ENCODE peak calls at places on chromosomes 3 and 15, in six cellular contexts. One of them, this sample, is unnamed.

GRCh38 chr3:107928084-107928445 is 162.8 kb downstream of the CD47 start:
- DNase-seq in A549: peak
- DNase-seq in IMR-90: peak
- DNase-seq in HEK293T: peak
- DNase-seq in HepG2: no peak
- DNase-seq in K562: no peak
- DNase-seq in this sample: no peak

GRCh38 chr3:196942915-196943277 is 568 bp upstream of the NCBP2 start:
- DNase-seq in A549: no peak
- DNase-seq in IMR-90: no peak
- DNase-seq in HEK293T: no peak
- DNase-seq in HepG2: no peak
- DNase-seq in K562: peak
- DNase-seq in this sample: no peak

GRCh38 chr3:177777699-177778098 is 580.4 kb upstream of the TBL1XR1 start:
- DNase-seq in A549: peak
- DNase-seq in IMR-90: peak
- DNase-seq in HEK293T: peak
- DNase-seq in HepG2: peak
- DNase-seq in K562: peak
- DNase-seq in this sample: peak

GRCh38 chr3:89278305-89278704 is 170.9 kb downstream of the EPHA3 start:
- DNase-seq in A549: no peak
- DNase-seq in IMR-90: no peak
- DNase-seq in HEK293T: no peak
- DNase-seq in HepG2: peak
- DNase-seq in K562: no peak
- DNase-seq in this sample: no peak

GRCh38 chr3:125990253-125990970 is 21.4 kb downstream of the ROPN1B start:
- DNase-seq in A549: peak
- DNase-seq in IMR-90: peak
- DNase-seq in HEK293T: peak
- DNase-seq in HepG2: peak
- DNase-seq in K562: peak
- DNase-seq in this sample: peak

GRCh38 chr15:38683382-38684242 is 119.0 kb upstream of the RASGRP1 start:
- DNase-seq in A549: peak
- DNase-seq in IMR-90: peak
- DNase-seq in HEK293T: peak
- DNase-seq in HepG2: peak
- DNase-seq in K562: peak
- DNase-seq in this sample: no peak

GRCh38 chr3:59133350-59133749 is 83.5 kb upstream of the CFAP20DC start:
- DNase-seq in A549: no peak
- DNase-seq in IMR-90: peak
- DNase-seq in HEK293T: no peak
- DNase-seq in HepG2: no peak
- DNase-seq in K562: no peak
- DNase-seq in this sample: no peak

GRCh38 chr15:68342351-68342750 is 64.8 kb downstream of the FEM1B start:
- DNase-seq in A549: no peak
- DNase-seq in IMR-90: no peak
- DNase-seq in HEK293T: no peak
- DNase-seq in HepG2: no peak
- DNase-seq in K562: no peak
- DNase-seq in this sample: no peak

GRCh38 chr3:30871720-30872119 is 22.7 kb downstream of the GADL1 start:
- DNase-seq in A549: no peak
- DNase-seq in IMR-90: no peak
- DNase-seq in HEK293T: no peak
- DNase-seq in HepG2: no peak
- DNase-seq in K562: no peak
- DNase-seq in this sample: no peak

GRCh38 chr3:55198554-55198953 is 270.7 kb upstream of the LRTM1 start:
- DNase-seq in A549: no peak
- DNase-seq in IMR-90: peak
- DNase-seq in HEK293T: no peak
- DNase-seq in HepG2: no peak
- DNase-seq in K562: no peak
- DNase-seq in this sample: no peak

GRCh38 chr15:74958908-74959642 is 2.5 kb upstream of the RPP25 start:
- DNase-seq in A549: no peak
- DNase-seq in IMR-90: no peak
- DNase-seq in HEK293T: no peak
- DNase-seq in HepG2: no peak
- DNase-seq in K562: no peak
- DNase-seq in this sample: no peak

GRCh38 chr3:48194446-48195071 is 6.3 kb upstream of the CDC25A start:
- DNase-seq in A549: peak
- DNase-seq in IMR-90: peak
- DNase-seq in HEK293T: peak
- DNase-seq in HepG2: peak
- DNase-seq in K562: peak
- DNase-seq in this sample: peak

GRCh38 chr3:50256978-50257890 is 11.7 kb upstream of the SEMA3B start:
- DNase-seq in A549: peak
- DNase-seq in IMR-90: no peak
- DNase-seq in HEK293T: peak
- DNase-seq in HepG2: no peak
- DNase-seq in K562: peak
- DNase-seq in this sample: no peak

GRCh38 chr3:17686613-17687012 is 55.8 kb downstream of the TBC1D5 start:
- DNase-seq in A549: peak
- DNase-seq in IMR-90: no peak
- DNase-seq in HEK293T: no peak
- DNase-seq in HepG2: peak
- DNase-seq in K562: no peak
- DNase-seq in this sample: no peak

GRCh38 chr3:10395196-10395595 is 74.3 kb upstream of the SEC13 start:
- DNase-seq in A549: no peak
- DNase-seq in IMR-90: no peak
- DNase-seq in HEK293T: no peak
- DNase-seq in HepG2: no peak
- DNase-seq in K562: no peak
- DNase-seq in this sample: no peak

GRCh38 chr3:150970665-150971327 is 1.7 kb downstream of the CLRN1 start:
- DNase-seq in A549: peak
- DNase-seq in IMR-90: peak
- DNase-seq in HEK293T: no peak
- DNase-seq in HepG2: no peak
- DNase-seq in K562: no peak
- DNase-seq in this sample: no peak

GRCh38 chr15:85920926-85921325 is 126.2 kb upstream of the KLHL25 start:
- DNase-seq in A549: no peak
- DNase-seq in IMR-90: no peak
- DNase-seq in HEK293T: no peak
- DNase-seq in HepG2: no peak
- DNase-seq in K562: no peak
- DNase-seq in this sample: no peak

GRCh38 chr15:96343529-96344072 is 13.1 kb downstream of the NR2F2 start:
- DNase-seq in A549: no peak
- DNase-seq in IMR-90: no peak
- DNase-seq in HEK293T: no peak
- DNase-seq in HepG2: no peak
- DNase-seq in K562: no peak
- DNase-seq in this sample: no peak

GRCh38 chr3:184756151-184756681 is 44.4 kb upstream of the MAGEF1 start:
- DNase-seq in A549: no peak
- DNase-seq in IMR-90: no peak
- DNase-seq in HEK293T: no peak
- DNase-seq in HepG2: no peak
- DNase-seq in K562: no peak
- DNase-seq in this sample: no peak

DNA sequence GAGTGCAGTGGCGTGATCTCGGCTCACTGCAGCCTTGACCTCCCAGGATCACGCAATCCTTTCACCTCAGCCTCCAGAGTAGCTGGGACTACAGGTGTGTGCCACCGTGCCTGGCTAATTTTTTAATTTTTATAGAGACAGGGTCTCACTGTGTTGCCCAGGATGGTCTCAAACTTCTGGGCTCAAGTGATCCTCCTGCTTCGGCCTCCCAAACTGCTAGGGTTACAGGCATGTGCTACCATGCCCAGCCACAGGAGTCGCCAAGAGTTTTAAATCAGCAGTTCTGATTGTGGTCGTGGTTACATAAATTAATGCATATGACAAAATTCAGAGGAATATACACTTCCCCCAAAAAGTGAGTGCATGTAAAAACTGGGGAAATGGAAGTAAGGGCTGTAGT is 33.0 kb downstream of the MEGF11 start:
- DNase-seq in A549: no peak
- DNase-seq in IMR-90: no peak
- DNase-seq in HEK293T: no peak
- DNase-seq in HepG2: no peak
- DNase-seq in K562: no peak
- DNase-seq in this sample: no peak
- TF ChIP-seq BHLHE40 in A549: no peak
- TF ChIP-seq BHLHE40 in IMR-90: no peak
- TF ChIP-seq BHLHE40 in HEK293T: no peak
- TF ChIP-seq BHLHE40 in HepG2: no peak
- TF ChIP-seq BHLHE40 in K562: no peak
- TF ChIP-seq BHLHE40 in this sample: no peak

DNA sequence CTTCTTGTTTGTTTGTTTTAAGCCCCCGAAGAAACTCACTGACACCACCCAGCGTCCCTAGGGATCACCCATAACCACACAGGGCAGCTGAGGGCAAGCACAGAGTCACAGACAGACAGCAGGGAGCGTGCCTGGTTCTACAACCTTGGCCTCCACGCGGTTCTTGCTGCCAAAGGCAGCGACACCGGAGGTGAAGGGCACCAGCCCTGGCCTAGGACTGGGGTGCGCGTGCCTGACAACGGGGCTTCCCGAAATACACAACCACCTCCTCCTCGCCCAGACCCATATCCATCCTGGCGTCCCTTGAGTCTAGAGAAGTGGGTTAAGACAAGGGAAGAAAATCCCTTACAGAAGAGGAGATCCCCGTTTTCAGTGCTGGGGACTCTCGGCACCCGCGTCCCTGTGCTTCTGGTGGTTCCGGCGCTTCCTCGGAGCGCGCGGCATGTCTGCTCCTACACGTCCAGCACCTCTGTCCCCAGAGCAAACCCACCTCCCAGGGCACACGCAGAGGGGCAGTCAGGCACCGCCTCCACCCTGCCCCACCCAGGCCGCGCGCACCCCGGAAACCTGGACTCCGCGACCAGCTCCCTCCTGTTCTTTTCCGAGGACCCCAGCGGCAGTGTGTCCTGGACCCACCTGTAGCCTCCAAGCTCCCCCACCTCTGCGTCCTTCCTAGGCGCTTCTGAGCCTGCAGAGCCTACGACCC is 911 bp downstream of the RFTN1 start:
- DNase-seq in A549: no peak
- DNase-seq in IMR-90: no peak
- DNase-seq in HEK293T: no peak
- DNase-seq in HepG2: no peak
- DNase-seq in K562: no peak
- DNase-seq in this sample: no peak
- TF ChIP-seq BHLHE40 in A549: no peak
- TF ChIP-seq BHLHE40 in IMR-90: peak
- TF ChIP-seq BHLHE40 in HEK293T: no peak
- TF ChIP-seq BHLHE40 in HepG2: no peak
- TF ChIP-seq BHLHE40 in K562: no peak
- TF ChIP-seq BHLHE40 in this sample: peak

GRCh38 chr15:42057744-42058646 is 36.4 kb downstream of the PLA2G4D start:
- DNase-seq in A549: no peak
- DNase-seq in IMR-90: no peak
- DNase-seq in HEK293T: no peak
- DNase-seq in HepG2: no peak
- DNase-seq in K562: no peak
- DNase-seq in this sample: no peak

GRCh38 chr15:42058791-42059190 is 35.6 kb downstream of the PLA2G4D start:
- DNase-seq in A549: no peak
- DNase-seq in IMR-90: no peak
- DNase-seq in HEK293T: no peak
- DNase-seq in HepG2: no peak
- DNase-seq in K562: no peak
- DNase-seq in this sample: no peak

GRCh38 chr15:42059661-42060476 is 34.5 kb downstream of the PLA2G4D start:
- DNase-seq in A549: peak
- DNase-seq in IMR-90: peak
- DNase-seq in HEK293T: peak
- DNase-seq in HepG2: peak
- DNase-seq in K562: peak
- DNase-seq in this sample: no peak

GRCh38 chr15:42053914-42054313 is 33.1 kb upstream of the PLA2G4E start:
- DNase-seq in A549: no peak
- DNase-seq in IMR-90: no peak
- DNase-seq in HEK293T: no peak
- DNase-seq in HepG2: no peak
- DNase-seq in K562: no peak
- DNase-seq in this sample: no peak

DNA sequence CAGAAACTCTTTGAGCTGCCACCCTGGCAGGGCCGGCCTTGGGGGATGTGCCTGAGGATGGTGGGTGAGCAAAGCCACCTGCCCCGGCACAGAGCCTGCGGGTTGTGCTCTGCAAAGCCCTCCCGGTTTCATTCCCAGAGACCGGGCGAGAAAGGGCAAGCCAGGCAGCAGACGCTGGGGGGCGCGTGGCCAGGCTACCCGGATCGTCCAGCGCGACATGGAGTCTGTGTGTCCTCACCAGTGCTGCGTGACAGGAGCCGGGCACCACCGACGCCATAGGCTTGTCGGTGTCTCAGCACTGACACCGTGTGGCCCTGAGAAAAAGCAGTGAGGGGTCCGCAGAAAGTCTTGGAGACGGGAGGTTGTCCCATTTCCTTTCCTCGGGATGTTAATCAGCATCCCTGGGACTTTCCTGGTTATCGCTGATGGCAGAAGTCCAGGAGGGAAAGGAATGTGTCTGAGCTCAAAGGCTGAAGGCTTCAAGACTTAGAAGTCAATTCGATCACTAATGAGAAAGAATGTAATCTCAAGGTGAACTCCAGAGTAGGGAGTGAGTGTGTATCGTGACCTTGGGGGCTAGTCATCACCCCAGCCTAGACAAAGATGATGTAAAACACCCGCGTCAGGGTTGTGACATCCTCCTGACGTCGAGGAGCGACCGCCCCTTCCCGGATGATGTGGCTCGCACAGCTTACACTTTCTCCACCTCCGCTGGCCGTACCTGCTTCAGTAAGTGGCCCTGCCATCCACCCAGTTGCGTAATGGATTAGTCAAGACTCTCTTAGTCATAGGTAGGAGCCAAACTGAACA is 36.3 kb upstream of the PLA2G4E start:
- DNase-seq in A549: peak
- DNase-seq in IMR-90: peak
- DNase-seq in HEK293T: peak
- DNase-seq in HepG2: peak
- DNase-seq in K562: peak
- DNase-seq in this sample: no peak
- TF ChIP-seq BHLHE40 in A549: no peak
- TF ChIP-seq BHLHE40 in IMR-90: no peak
- TF ChIP-seq BHLHE40 in HEK293T: no peak
- TF ChIP-seq BHLHE40 in HepG2: no peak
- TF ChIP-seq BHLHE40 in K562: no peak
- TF ChIP-seq BHLHE40 in this sample: no peak

DNA sequence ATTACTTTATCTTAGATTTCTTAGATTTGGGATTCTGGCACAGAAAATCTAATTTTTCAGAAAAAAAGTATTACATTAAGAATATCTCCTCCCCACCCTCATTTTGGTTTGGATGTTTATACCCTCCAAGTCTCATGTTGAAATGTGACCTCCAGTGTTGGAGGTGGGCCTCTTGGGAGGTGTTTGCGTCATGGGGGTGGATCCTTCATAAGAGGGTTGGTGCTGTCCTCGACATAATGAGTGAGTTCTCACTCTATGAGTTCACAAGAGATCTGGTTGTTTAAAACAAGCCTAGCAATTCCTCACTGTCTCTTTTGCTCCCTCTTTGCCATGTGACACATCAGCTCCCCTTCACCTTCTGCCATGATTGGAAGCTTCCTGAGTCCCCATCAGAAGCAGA is 45.6 kb upstream of the WWTR1 start:
- DNase-seq in A549: no peak
- DNase-seq in IMR-90: peak
- DNase-seq in HEK293T: no peak
- DNase-seq in HepG2: no peak
- DNase-seq in K562: no peak
- DNase-seq in this sample: no peak
- TF ChIP-seq BHLHE40 in A549: no peak
- TF ChIP-seq BHLHE40 in IMR-90: no peak
- TF ChIP-seq BHLHE40 in HEK293T: no peak
- TF ChIP-seq BHLHE40 in HepG2: no peak
- TF ChIP-seq BHLHE40 in K562: no peak
- TF ChIP-seq BHLHE40 in this sample: no peak